ENCODE peak calls at places on chromosomes 16 and 17, in four cellular contexts. K, O, I and T are unnamed samples.

GRCh38 chr16:79286646-79287423 is 313.7 kb downstream of the MAF start:
- DNase-seq in K (peak), O (no peak), I (no peak), T (no peak)

GRCh38 chr16:2122429-2122828 is 13.3 kb downstream of the PKD1 start:
- DNase-seq in K (no peak), O (no peak), I (no peak), T (no peak)

GRCh38 chr17:59038734-59039133 is 67.9 kb downstream of the TRIM37 start:
- DNase-seq in K (no peak), O (no peak), I (no peak), T (no peak)

GRCh38 chr17:40794466-40794865 is 5.3 kb downstream of the KRT28 start:
- DNase-seq in K (peak), O (no peak), I (no peak), T (no peak)

GRCh38 chr17:76124582-76125390 is 16.3 kb downstream of the FOXJ1 start:
- DNase-seq in K (no peak), O (no peak), I (no peak), T (no peak)

GRCh38 chr17:14373587-14374259 is 72.8 kb downstream of the HS3ST3B1 start:
- DNase-seq in K (no peak), O (no peak), I (no peak), T (no peak)

GRCh38 chr17:4558311-4558972 is 1.9 kb downstream of the GGT6 start:
- DNase-seq in K (no peak), O (no peak), I (no peak), T (no peak)

GRCh38 chr16:70750893-70751467 is 50.0 kb downstream of the VAC14 start:
- DNase-seq in K (no peak), O (no peak), I (no peak), T (no peak)

GRCh38 chr16:28863929-28864886 is 565 bp downstream of the SH2B1 start:
- DNase-seq in K (no peak), O (no peak), I (no peak), T (no peak)

GRCh38 chr17:49991409-49991808 is 3.6 kb downstream of the DLX3 start:
- DNase-seq in K (no peak), O (no peak), I (no peak), T (no peak)

GRCh38 chr17:55451203-55451641 is 29.6 kb upstream of the MMD start:
- DNase-seq in K (no peak), O (no peak), I (no peak), T (no peak)

GRCh38 chr16:80369559-80369958 is 171.2 kb upstream of the DYNLRB2 start:
- DNase-seq in K (no peak), O (no peak), I (no peak), T (no peak)

GRCh38 chr17:34892864-34893263 is 68.4 kb downstream of the CCT6B start:
- DNase-seq in K (no peak), O (no peak), I (no peak), T (no peak)

GRCh38 chr17:57551321-57552079 is 193.6 kb downstream of the CCDC182 start:
- DNase-seq in K (no peak), O (peak), I (no peak), T (no peak)

GRCh38 chr17:75295220-75296158 is 6.3 kb upstream of the SLC25A19 start:
- DNase-seq in K (no peak), O (no peak), I (no peak), T (no peak)

GRCh38 chr17:1362065-1362848 is 37.8 kb downstream of the YWHAE start:
- DNase-seq in K (no peak), O (no peak), I (no peak), T (no peak)

GRCh38 chr17:68657166-68657940 is 56.2 kb upstream of the FAM20A start:
- DNase-seq in K (no peak), O (no peak), I (no peak), T (no peak)

GRCh38 chr16:84379731-84380369 is 11.5 kb downstream of the ATP2C2 start:
- DNase-seq in K (no peak), O (no peak), I (no peak), T (no peak)

GRCh38 chr16:56357291-56357764 is 68.0 kb downstream of the AMFR start:
- DNase-seq in K (no peak), O (no peak), I (no peak), T (no peak)

GRCh38 chr17:79073706-79074088 is 927 bp upstream of the ENGASE start:
- DNase-seq in K (no peak), O (no peak), I (no peak), T (no peak)

GRCh38 chr17:58513913-58514794 is at the start of gene MTMR4:
- DNase-seq in K (peak), O (peak), I (peak), T (peak)

GRCh38 chr17:79702071-79702470 is 28.7 kb upstream of the ENPP7 start:
- DNase-seq in K (no peak), O (no peak), I (no peak), T (no peak)

GRCh38 chr16:6926762-6927161 is 405.9 kb upstream of the RBFOX1 start:
- DNase-seq in K (no peak), O (no peak), I (no peak), T (no peak)

GRCh38 chr16:22320572-22321339 is 23.5 kb downstream of the POLR3E start:
- DNase-seq in K (no peak), O (no peak), I (no peak), T (no peak)

GRCh38 chr16:20628213-20628612 is 52.0 kb upstream of the ACSM2B start:
- DNase-seq in K (no peak), O (no peak), I (no peak), T (no peak)

GRCh38 chr17:55609737-55610201 is 98.5 kb upstream of the SMIM36 start:
- DNase-seq in K (no peak), O (no peak), I (no peak), T (no peak)

GRCh38 chr17:48299760-48300159 is 130.3 kb downstream of the SKAP1 start:
- DNase-seq in K (no peak), O (no peak), I (no peak), T (no peak)

GRCh38 chr17:63550816-63551639 is 751 bp downstream of the DCAF7 start:
- DNase-seq in K (peak), O (no peak), I (no peak), T (no peak)

GRCh38 chr17:4808378-4808767 is 1.4 kb downstream of the PLD2 start:
- DNase-seq in K (no peak), O (no peak), I (no peak), T (no peak)

GRCh38 chr16:11627822-11628457 is 40.3 kb upstream of the SNN start:
- DNase-seq in K (no peak), O (no peak), I (no peak), T (no peak)